ENCODE peak calls at places on chromosomes 6 and 20, in nine cellular contexts. Z, L, Y, A, O, T, Q, C and H are unnamed samples.
A peak's percentile ranks its signal among the peaks of the same experiment; 100 is the strongest.

GRCh38 chr6:164322533-164322932 is 908.0 kb downstream of the QKI start:
- DNase-seq in Z (no peak), L (no peak), Y (no peak), A (peak; percentile 89), O (no peak), T (peak; percentile 41), Q (no peak), C (no peak), H (no peak)

GRCh38 chr6:88561974-88562736 is 396.0 kb upstream of the CNR1 start:
- DNase-seq in Z (no peak), L (no peak), Y (no peak), A (no peak), O (no peak), T (peak; percentile 9), Q (no peak), C (no peak), H (no peak)

GRCh38 chr6:54716869-54717268 is 129.7 kb upstream of the FAM83B start:
- DNase-seq in Z (no peak), L (no peak), Y (no peak), A (no peak), O (no peak), T (no peak), Q (no peak), C (no peak), H (no peak)

GRCh38 chr6:111942561-111942960 is 69.3 kb upstream of the FYN start:
- DNase-seq in Z (no peak), L (no peak), Y (no peak), A (no peak), O (no peak), T (no peak), Q (no peak), C (no peak), H (no peak)

GRCh38 chr6:75657327-75657726 is 55.6 kb downstream of the SENP6 start:
- DNase-seq in Z (no peak), L (no peak), Y (no peak), A (no peak), O (no peak), T (no peak), Q (no peak), C (no peak), H (no peak)

GRCh38 chr20:19828233-19828632 is 70.2 kb downstream of the RIN2 start:
- DNase-seq in Z (no peak), L (no peak), Y (no peak), A (peak; percentile 70), O (peak; percentile 23), T (peak; percentile 39), Q (no peak), C (no peak), H (no peak)

GRCh38 chr20:8431538-8432434 is 299.7 kb downstream of the PLCB1 start:
- DNase-seq in Z (peak; percentile 62), L (peak; percentile 84), Y (peak; percentile 53), A (no peak), O (no peak), T (peak; percentile 22), Q (no peak), C (peak; percentile 62), H (peak; percentile 76)

GRCh38 chr6:22036267-22036666 is 260.6 kb downstream of the PRL start:
- DNase-seq in Z (no peak), L (no peak), Y (no peak), A (peak; percentile 88), O (peak; percentile 45), T (peak; percentile 85), Q (no peak), C (no peak), H (no peak)

GRCh38 chr6:143934867-143935266 is 70.6 kb downstream of the ZC2HC1B start:
- DNase-seq in Z (no peak), L (no peak), Y (no peak), A (no peak), O (no peak), T (no peak), Q (no peak), C (no peak), H (no peak)

GRCh38 chr6:11270030-11271027 is 37.9 kb upstream of the NEDD9 start:
- DNase-seq in Z (peak; percentile 47), L (no peak), Y (no peak), A (peak; percentile 11), O (no peak), T (peak; percentile 86), Q (no peak), C (no peak), H (no peak)

GRCh38 chr6:38077488-38078015 is 258.0 kb downstream of the ZFAND3 start:
- DNase-seq in Z (no peak), L (no peak), Y (no peak), A (no peak), O (no peak), T (no peak), Q (no peak), C (no peak), H (no peak)

GRCh38 chr20:62355527-62356142 is 11.5 kb downstream of the LAMA5 start:
- DNase-seq in Z (peak; percentile 60), L (peak; percentile 81), Y (peak; percentile 60), A (peak; percentile 11), O (no peak), T (peak; percentile 75), Q (no peak), C (no peak), H (peak; percentile 73)

GRCh38 chr6:69084746-69085335 is 449.8 kb downstream of the ADGRB3 start:
- DNase-seq in Z (no peak), L (no peak), Y (no peak), A (no peak), O (no peak), T (no peak), Q (no peak), C (no peak), H (no peak)

GRCh38 chr6:31581511-31582229 is 554 bp downstream of the LTB start:
- DNase-seq in Z (no peak), L (no peak), Y (no peak), A (no peak), O (no peak), T (peak; percentile 38), Q (no peak), C (no peak), H (no peak)

GRCh38 chr6:24666097-24666615 is 543 bp downstream of the TDP2 start:
- DNase-seq in Z (peak; percentile 37), L (peak; percentile 40), Y (peak; percentile 27), A (no peak), O (peak; percentile 59), T (peak; percentile 66), Q (no peak), C (peak; percentile 77), H (peak; percentile 26)

GRCh38 chr20:3679749-3680700 is 1.8 kb downstream of the ADAM33 start:
- DNase-seq in Z (peak; percentile 79), L (peak; percentile 67), Y (peak; percentile 78), A (no peak), O (no peak), T (peak; percentile 48), Q (no peak), C (no peak), H (peak; percentile 56)

GRCh38 chr20:59933849-59934585 is 580 bp upstream of the SYCP2 start:
- DNase-seq in Z (peak; percentile 78), L (peak; percentile 86), Y (peak; percentile 84), A (peak; percentile 56), O (no peak), T (peak; percentile 86), Q (no peak), C (peak; percentile 92), H (peak; percentile 86)

GRCh38 chr6:141401168-141401567 is 731.6 kb upstream of the GJE1 start:
- DNase-seq in Z (no peak), L (no peak), Y (no peak), A (no peak), O (no peak), T (no peak), Q (no peak), C (no peak), H (no peak)

GRCh38 chr6:17980329-17980728 is 7.1 kb downstream of the KIF13A start:
- DNase-seq in Z (no peak), L (no peak), Y (no peak), A (no peak), O (no peak), T (no peak), Q (no peak), C (no peak), H (no peak)
- H3K27ac ChIP-seq in Z (no peak overlapping the region), L (peak overlapping the region; percentile 34), Y (peak overlapping the region; percentile 53), A (no peak overlapping the region), O (no peak overlapping the region), T (no peak overlapping the region), Q (no peak overlapping the region), C (no peak overlapping the region), H (peak overlapping the region; percentile 62)

GRCh38 chr6:136036601-136037000 is 185.1 kb downstream of the PDE7B start:
- DNase-seq in Z (no peak), L (no peak), Y (no peak), A (peak; percentile 61), O (no peak), T (no peak), Q (no peak), C (no peak), H (no peak)
- H3K4me3 ChIP-seq in Z (no peak overlapping the region), L (no peak overlapping the region), Y (no peak overlapping the region), A (no peak overlapping the region), O (no peak overlapping the region), T (no peak overlapping the region), Q (no peak overlapping the region), C (no peak overlapping the region), H (peak overlapping the region; percentile 72)

GRCh38 chr6:917939-918338 is 225.0 kb upstream of the EXOC2 start:
- DNase-seq in Z (no peak), L (no peak), Y (no peak), A (no peak), O (no peak), T (no peak), Q (no peak), C (no peak), H (no peak)

GRCh38 chr6:907928-908327 is 215.0 kb upstream of the EXOC2 start:
- DNase-seq in Z (no peak), L (no peak), Y (no peak), A (no peak), O (no peak), T (no peak), Q (no peak), C (no peak), H (no peak)

GRCh38 chr6:917296-917695 is 224.4 kb upstream of the EXOC2 start:
- DNase-seq in Z (no peak), L (no peak), Y (no peak), A (no peak), O (no peak), T (no peak), Q (no peak), C (no peak), H (no peak)

GRCh38 chr6:916160-916559 is 223.2 kb upstream of the EXOC2 start:
- DNase-seq in Z (no peak), L (no peak), Y (no peak), A (no peak), O (no peak), T (no peak), Q (no peak), C (no peak), H (no peak)

GRCh38 chr6:912871-913663 is 220.1 kb upstream of the EXOC2 start:
- DNase-seq in Z (no peak), L (no peak), Y (no peak), A (no peak), O (peak; percentile 5), T (peak; percentile 73), Q (no peak), C (no peak), H (no peak)
- TF ChIP-seq CTCF in Z (no peak), L (peak; percentile 53), Y (no peak), A (no peak), O (peak; percentile 23), T (peak; percentile 67), Q (peak; percentile 59), C (peak; percentile 44), H (peak; percentile 50)

DNA sequence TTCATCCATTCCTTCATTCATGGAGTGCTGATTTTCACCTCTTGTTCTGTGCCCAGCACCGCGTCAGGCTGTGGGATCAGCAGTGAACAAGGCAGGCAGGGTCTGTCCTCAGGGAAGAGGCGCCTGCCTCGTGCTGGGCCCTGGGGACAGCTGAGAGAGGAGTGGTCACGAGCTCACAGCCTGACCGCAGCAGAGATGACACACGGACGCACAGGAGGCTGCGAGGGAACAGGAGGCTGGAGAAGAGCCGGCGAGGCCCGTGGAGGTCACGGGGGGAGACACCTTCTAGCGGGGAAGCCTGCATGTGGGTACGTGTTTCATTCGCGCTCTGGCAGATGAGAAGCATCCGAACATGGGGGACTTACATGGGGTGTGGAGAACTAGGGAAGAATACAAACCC is 27.5 kb downstream of the PXDC1 start:
- DNase-seq in Z (no peak), L (no peak), Y (no peak), A (no peak), O (no peak), T (no peak), Q (no peak), C (no peak), H (no peak)
- H3K27ac ChIP-seq in Z (no peak overlapping the region), L (no peak overlapping the region), Y (no peak overlapping the region), A (no peak overlapping the region), O (no peak overlapping the region), T (no peak overlapping the region), Q (no peak overlapping the region), C (no peak overlapping the region), H (peak overlapping the region; percentile 78)